ENCODE peak calls at places on chromosomes 7 and 10, in six cellular contexts. One of them, this sample, is unnamed.

GRCh38 chr10:95517536-95518454 is 43.4 kb downstream of the SORBS1 start:
- DNase-seq in activated effector memory CD4-positive, alpha-beta T cell treated with anti-CD3 and anti-CD28 coated beads, Interleukin-2, amount 50 U/mL, for 16 hours: no peak
- DNase-seq in psoas muscle: no peak
- DNase-seq in activated naive CD4-positive, alpha-beta T cell: no peak
- DNase-seq in C1 segment of cervical spinal cord: no peak
- DNase-seq in RWPE1: peak
- DNase-seq in this sample: no peak

GRCh38 chr10:74292871-74293427 is 141.9 kb downstream of the ADK start:
- DNase-seq in RWPE1: no peak
- DNase-seq in psoas muscle: no peak
- DNase-seq in C1 segment of cervical spinal cord: no peak
- DNase-seq in activated effector memory CD4-positive, alpha-beta T cell treated with anti-CD3 and anti-CD28 coated beads, Interleukin-2, amount 50 U/mL, for 16 hours: no peak
- DNase-seq in activated naive CD4-positive, alpha-beta T cell: no peak
- DNase-seq in this sample: no peak

GRCh38 chr7:1483536-1484505 is 20.4 kb downstream of the INTS1 start:
- DNase-seq in C1 segment of cervical spinal cord: no peak
- DNase-seq in psoas muscle: no peak
- DNase-seq in activated effector memory CD4-positive, alpha-beta T cell treated with anti-CD3 and anti-CD28 coated beads, Interleukin-2, amount 50 U/mL, for 16 hours: no peak
- DNase-seq in RWPE1: no peak
- DNase-seq in activated naive CD4-positive, alpha-beta T cell: no peak
- DNase-seq in this sample: no peak

GRCh38 chr10:10786334-10787090 is 231.2 kb upstream of the CELF2 start:
- DNase-seq in activated effector memory CD4-positive, alpha-beta T cell treated with anti-CD3 and anti-CD28 coated beads, Interleukin-2, amount 50 U/mL, for 16 hours: no peak
- DNase-seq in psoas muscle: no peak
- DNase-seq in activated naive CD4-positive, alpha-beta T cell: no peak
- DNase-seq in C1 segment of cervical spinal cord: no peak
- DNase-seq in RWPE1: peak
- DNase-seq in this sample: no peak

GRCh38 chr7:41491313-41491712 is 211.6 kb downstream of the INHBA start:
- DNase-seq in psoas muscle: no peak
- DNase-seq in activated naive CD4-positive, alpha-beta T cell: no peak
- DNase-seq in C1 segment of cervical spinal cord: no peak
- DNase-seq in RWPE1: no peak
- DNase-seq in activated effector memory CD4-positive, alpha-beta T cell treated with anti-CD3 and anti-CD28 coated beads, Interleukin-2, amount 50 U/mL, for 16 hours: no peak
- DNase-seq in this sample: no peak

GRCh38 chr7:128908750-128909385 is 1.6 kb downstream of the KCP start:
- DNase-seq in psoas muscle: no peak
- DNase-seq in activated effector memory CD4-positive, alpha-beta T cell treated with anti-CD3 and anti-CD28 coated beads, Interleukin-2, amount 50 U/mL, for 16 hours: no peak
- DNase-seq in RWPE1: no peak
- DNase-seq in activated naive CD4-positive, alpha-beta T cell: no peak
- DNase-seq in C1 segment of cervical spinal cord: no peak
- DNase-seq in this sample: no peak

GRCh38 chr7:98107313-98107691 is 640 bp downstream of the LMTK2 start:
- DNase-seq in psoas muscle: no peak
- DNase-seq in C1 segment of cervical spinal cord: no peak
- DNase-seq in activated naive CD4-positive, alpha-beta T cell: no peak
- DNase-seq in activated effector memory CD4-positive, alpha-beta T cell treated with anti-CD3 and anti-CD28 coated beads, Interleukin-2, amount 50 U/mL, for 16 hours: no peak
- DNase-seq in RWPE1: peak
- DNase-seq in this sample: no peak

GRCh38 chr10:96276831-96277230 is 5.5 kb upstream of the BLNK start:
- DNase-seq in RWPE1: peak
- DNase-seq in C1 segment of cervical spinal cord: peak
- DNase-seq in activated effector memory CD4-positive, alpha-beta T cell treated with anti-CD3 and anti-CD28 coated beads, Interleukin-2, amount 50 U/mL, for 16 hours: no peak
- DNase-seq in activated naive CD4-positive, alpha-beta T cell: no peak
- DNase-seq in psoas muscle: no peak
- DNase-seq in this sample: no peak

GRCh38 chr10:2572611-2573010 is 494.7 kb upstream of the PFKP start:
- DNase-seq in C1 segment of cervical spinal cord: no peak
- DNase-seq in activated naive CD4-positive, alpha-beta T cell: no peak
- DNase-seq in psoas muscle: no peak
- DNase-seq in RWPE1: no peak
- DNase-seq in activated effector memory CD4-positive, alpha-beta T cell treated with anti-CD3 and anti-CD28 coated beads, Interleukin-2, amount 50 U/mL, for 16 hours: no peak
- DNase-seq in this sample: no peak

GRCh38 chr7:2362385-2363088 is 7.9 kb downstream of the EIF3B start:
- DNase-seq in psoas muscle: no peak
- DNase-seq in C1 segment of cervical spinal cord: no peak
- DNase-seq in activated effector memory CD4-positive, alpha-beta T cell treated with anti-CD3 and anti-CD28 coated beads, Interleukin-2, amount 50 U/mL, for 16 hours: no peak
- DNase-seq in RWPE1: no peak
- DNase-seq in activated naive CD4-positive, alpha-beta T cell: no peak
- DNase-seq in this sample: no peak

GRCh38 chr10:109978481-109978880 is 29.3 kb upstream of the ADD3 start:
- DNase-seq in psoas muscle: peak
- DNase-seq in RWPE1: peak
- DNase-seq in C1 segment of cervical spinal cord: no peak
- DNase-seq in activated effector memory CD4-positive, alpha-beta T cell treated with anti-CD3 and anti-CD28 coated beads, Interleukin-2, amount 50 U/mL, for 16 hours: peak
- DNase-seq in activated naive CD4-positive, alpha-beta T cell: peak
- DNase-seq in this sample: peak

GRCh38 chr7:112790651-112790973 is 419 bp upstream of the TMEM168 start:
- DNase-seq in activated naive CD4-positive, alpha-beta T cell: no peak
- DNase-seq in C1 segment of cervical spinal cord: no peak
- DNase-seq in activated effector memory CD4-positive, alpha-beta T cell treated with anti-CD3 and anti-CD28 coated beads, Interleukin-2, amount 50 U/mL, for 16 hours: no peak
- DNase-seq in psoas muscle: no peak
- DNase-seq in RWPE1: no peak
- DNase-seq in this sample: no peak

GRCh38 chr7:30019960-30020359 is 6.5 kb downstream of the FKBP14 start:
- DNase-seq in RWPE1: no peak
- DNase-seq in psoas muscle: no peak
- DNase-seq in activated naive CD4-positive, alpha-beta T cell: no peak
- DNase-seq in C1 segment of cervical spinal cord: no peak
- DNase-seq in activated effector memory CD4-positive, alpha-beta T cell treated with anti-CD3 and anti-CD28 coated beads, Interleukin-2, amount 50 U/mL, for 16 hours: no peak
- DNase-seq in this sample: no peak

GRCh38 chr10:28179490-28180099 is 123.3 kb downstream of the MPP7 start:
- DNase-seq in psoas muscle: no peak
- DNase-seq in activated naive CD4-positive, alpha-beta T cell: no peak
- DNase-seq in activated effector memory CD4-positive, alpha-beta T cell treated with anti-CD3 and anti-CD28 coated beads, Interleukin-2, amount 50 U/mL, for 16 hours: no peak
- DNase-seq in C1 segment of cervical spinal cord: peak
- DNase-seq in RWPE1: peak
- DNase-seq in this sample: no peak

GRCh38 chr10:944034-944831 is 12.7 kb upstream of the LARP4B start:
- DNase-seq in C1 segment of cervical spinal cord: no peak
- DNase-seq in activated effector memory CD4-positive, alpha-beta T cell treated with anti-CD3 and anti-CD28 coated beads, Interleukin-2, amount 50 U/mL, for 16 hours: peak
- DNase-seq in RWPE1: peak
- DNase-seq in psoas muscle: peak
- DNase-seq in activated naive CD4-positive, alpha-beta T cell: peak
- DNase-seq in this sample: peak

This sample was measured in lower leg skin.